ENCODE peak calls at places on chromosomes 7 and 10, in ten cellular contexts. I is gastrocnemius medialis, E is heart left ventricle, L is breast epithelium, B is endothelial cell of umbilical vein, Z is A549, W is esophagus squamous epithelium, D is IMR-90, T is ovary, F is stomach. N is an unnamed sample.

GRCh38 chr7:37495574-37496184 is 47.0 kb upstream of the ELMO1 start:
- DNase-seq in B (peak), W (no peak), E (no peak), I (no peak), Z (peak), F (no peak), T (no peak), L (no peak), D (peak), N (peak)

GRCh38 chr7:135597181-135597925 is 39.6 kb downstream of the NUP205 start:
- DNase-seq in W (no peak), T (no peak), D (peak), Z (no peak), L (no peak), I (no peak), F (no peak), B (no peak), E (no peak), N (no peak)

GRCh38 chr7:22332481-22332880 is 24.5 kb downstream of the RAPGEF5 start:
- DNase-seq in D (no peak), E (no peak), W (no peak), B (peak), Z (no peak), T (no peak), F (no peak), L (no peak), I (no peak), N (no peak)

GRCh38 chr10:119299531-119299930 is 92.2 kb downstream of the GRK5 start:
- DNase-seq in Z (no peak), D (no peak), E (peak), F (no peak), L (no peak), W (no peak), I (no peak), T (no peak), B (no peak), N (peak)

GRCh38 chr7:16978358-16979244 is 96.8 kb upstream of the AGR3 start:
- DNase-seq in W (no peak), D (peak), F (no peak), I (no peak), B (peak), Z (peak), T (no peak), L (no peak), E (no peak), N (no peak)

GRCh38 chr10:120999868-121000267 is 148.7 kb downstream of the WDR11 start:
- DNase-seq in L (no peak), W (no peak), I (no peak), E (no peak), D (no peak), F (no peak), B (no peak), T (no peak), Z (no peak), N (no peak)

GRCh38 chr10:71064413-71065118 is 147.8 kb upstream of the UNC5B start:
- DNase-seq in T (no peak), D (no peak), F (no peak), W (no peak), E (peak), Z (no peak), B (no peak), L (no peak), I (no peak), N (peak)

GRCh38 chr7:85068796-85069195 is 118.1 kb downstream of the SEMA3D start:
- DNase-seq in T (no peak), E (no peak), W (no peak), D (peak), I (no peak), L (no peak), Z (no peak), B (peak), F (no peak), N (no peak)

GRCh38 chr10:77251297-77252013 is 386.2 kb downstream of the KCNMA1 start:
- DNase-seq in E (no peak), B (peak), D (peak), Z (peak), F (peak), L (no peak), T (no peak), I (no peak), W (no peak), N (peak)

GRCh38 chr7:97075928-97076327 is 41.6 kb upstream of the SDHAF3 start:
- DNase-seq in E (no peak), B (no peak), L (no peak), Z (no peak), D (no peak), F (no peak), W (no peak), I (no peak), T (no peak), N (no peak)

GRCh38 chr10:77285529-77286182 is 352.0 kb downstream of the KCNMA1 start:
- DNase-seq in Z (no peak), T (no peak), F (no peak), I (no peak), L (no peak), E (no peak), W (no peak), B (no peak), D (no peak), N (no peak)

DNA sequence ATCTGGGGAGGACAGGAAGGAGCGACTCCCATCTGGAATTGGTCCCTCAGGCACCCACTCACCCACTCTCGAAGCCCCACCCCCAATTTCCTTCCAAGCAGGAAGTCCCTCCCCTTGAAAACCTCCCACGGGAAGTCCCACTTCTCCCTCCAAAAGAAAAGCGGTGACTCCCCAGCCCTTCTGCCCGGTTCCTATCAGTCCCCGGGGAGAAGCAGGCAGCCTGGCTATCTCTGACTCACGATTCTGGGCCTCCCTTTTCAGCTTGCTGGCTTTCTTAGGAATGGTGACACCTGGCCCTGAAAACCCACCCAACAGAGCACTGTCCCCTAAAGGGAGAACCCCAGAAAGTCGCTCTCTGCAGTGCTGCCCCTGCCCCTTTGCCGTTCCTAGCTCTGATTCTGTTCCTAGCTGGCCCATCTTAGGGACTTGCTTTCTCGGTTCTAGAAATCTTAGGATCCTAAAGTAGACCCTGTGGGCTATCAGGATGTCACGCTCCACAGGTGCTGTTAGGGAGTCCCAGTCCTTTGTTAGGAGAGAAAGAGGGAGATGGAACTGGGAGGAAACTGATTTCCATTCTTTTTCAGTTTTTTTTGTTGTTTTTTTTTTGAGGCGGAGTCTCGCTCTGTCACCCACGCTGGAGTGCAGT is 6.0 kb downstream of the TSC22D4 start:
- DNase-seq in L (no peak), B (no peak), Z (no peak), T (peak), F (no peak), I (no peak), E (peak), D (peak), W (no peak), N (peak)
- TF ChIP-seq POLR2A in L (no peak), B (no peak), Z (no peak), T (no peak), F (no peak), I (no peak), E (no peak), D (no peak), W (no peak), N (no peak)

GRCh38 chr7:154231732-154232131 is 179.5 kb downstream of the DPP6 start:
- DNase-seq in D (no peak), F (no peak), B (no peak), T (no peak), L (no peak), Z (no peak), I (no peak), W (no peak), E (no peak), N (peak)
- TF ChIP-seq POLR2A in D (no peak), F (no peak), B (no peak), T (no peak), L (no peak), Z (no peak), I (no peak), W (no peak), E (no peak), N (no peak)

GRCh38 chr7:56053379-56053778 is 1.8 kb downstream of the CCT6A start:
- DNase-seq in L (no peak), B (no peak), E (no peak), D (no peak), W (no peak), I (no peak), F (no peak), Z (no peak), T (no peak), N (no peak)

GRCh38 chr7:56048245-56048644 is 3.0 kb downstream of the PSPH start:
- DNase-seq in B (no peak), D (no peak), W (no peak), Z (no peak), E (no peak), F (no peak), T (no peak), I (no peak), L (no peak), N (no peak)

GRCh38 chr7:56053993-56054392 is 2.4 kb downstream of the CCT6A start:
- DNase-seq in T (no peak), B (no peak), Z (no peak), E (no peak), W (no peak), L (no peak), I (no peak), F (no peak), D (no peak), N (no peak)

GRCh38 chr7:56051053-56051338 is 248 bp downstream of the PSPH start:
- DNase-seq in W (no peak), L (peak), Z (no peak), T (no peak), D (no peak), B (no peak), F (no peak), I (no peak), E (no peak), N (no peak)

GRCh38 chr7:56051339-56052191 is at the start of the genes CCT6A and PSPH:
- DNase-seq in W (peak), Z (peak), E (peak), B (peak), T (peak), F (peak), I (peak), D (peak), L (peak), N (peak)
- TF ChIP-seq POLR2A in W (peak), Z (peak), E (peak), B (peak), T (peak), F (peak), I (peak), D (peak), L (peak), N (peak)

GRCh38 chr7:43876266-43876665 is 6.9 kb upstream of the MRPS24 start:
- DNase-seq in B (no peak), D (no peak), I (no peak), W (no peak), L (no peak), F (no peak), T (no peak), E (no peak), Z (no peak), N (no peak)
- TF ChIP-seq POLR2A in B (no peak), D (no peak), I (no peak), W (no peak), L (no peak), F (no peak), T (no peak), E (no peak), Z (no peak), N (no peak)

DNA sequence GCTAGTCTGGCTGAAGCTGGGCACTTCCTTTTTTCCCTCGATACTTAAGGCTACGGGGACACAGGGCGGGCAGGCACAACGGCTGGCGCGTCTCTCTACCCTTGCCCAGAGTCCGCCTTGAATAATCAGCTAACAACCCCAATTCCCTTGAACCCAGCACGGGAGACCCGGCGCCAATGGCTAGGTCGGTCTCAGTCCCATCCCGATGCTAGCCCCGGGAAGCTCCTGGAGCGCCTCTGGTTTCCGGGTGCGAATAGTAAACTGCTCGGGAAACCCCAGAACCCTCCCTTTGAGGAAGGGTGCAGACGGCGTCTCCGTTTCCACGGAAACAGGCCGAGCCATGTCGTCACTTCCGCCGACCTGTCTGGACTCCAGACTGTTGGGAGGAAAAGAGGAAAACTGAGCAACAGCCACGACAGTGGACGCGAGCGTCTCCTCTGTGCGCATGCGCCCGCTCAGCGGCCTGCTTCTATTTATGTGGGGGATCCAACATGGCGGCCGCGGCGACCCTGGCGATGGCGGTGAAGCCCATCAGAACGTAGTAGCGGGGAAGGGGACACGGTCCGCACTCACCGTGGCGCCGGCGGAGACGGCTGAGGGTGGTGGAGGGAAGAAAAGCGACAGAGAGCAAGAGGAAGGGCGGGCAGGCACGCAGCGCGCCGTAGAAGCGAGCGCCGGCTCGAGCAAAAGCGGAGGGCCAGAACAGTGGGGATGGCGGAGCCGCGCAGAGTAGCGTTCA is at the start of gene UBN2:
- DNase-seq in E (peak), B (peak), L (peak), T (peak), F (peak), W (peak), D (peak), I (peak), Z (peak), N (peak)
- TF ChIP-seq POLR2A in E (no peak), B (peak), L (peak), T (peak), F (no peak), W (peak), D (peak), I (peak), Z (peak), N (peak)

GRCh38 chr7:55018361-55019328 is at the start of gene EGFR:
- DNase-seq in T (peak), E (peak), I (peak), L (peak), Z (peak), W (no peak), F (peak), D (peak), B (peak), N (no peak)
- TF ChIP-seq POLR2A in T (peak), E (no peak), I (peak), L (no peak), Z (peak), W (peak), F (no peak), D (peak), B (no peak), N (no peak)

DNA sequence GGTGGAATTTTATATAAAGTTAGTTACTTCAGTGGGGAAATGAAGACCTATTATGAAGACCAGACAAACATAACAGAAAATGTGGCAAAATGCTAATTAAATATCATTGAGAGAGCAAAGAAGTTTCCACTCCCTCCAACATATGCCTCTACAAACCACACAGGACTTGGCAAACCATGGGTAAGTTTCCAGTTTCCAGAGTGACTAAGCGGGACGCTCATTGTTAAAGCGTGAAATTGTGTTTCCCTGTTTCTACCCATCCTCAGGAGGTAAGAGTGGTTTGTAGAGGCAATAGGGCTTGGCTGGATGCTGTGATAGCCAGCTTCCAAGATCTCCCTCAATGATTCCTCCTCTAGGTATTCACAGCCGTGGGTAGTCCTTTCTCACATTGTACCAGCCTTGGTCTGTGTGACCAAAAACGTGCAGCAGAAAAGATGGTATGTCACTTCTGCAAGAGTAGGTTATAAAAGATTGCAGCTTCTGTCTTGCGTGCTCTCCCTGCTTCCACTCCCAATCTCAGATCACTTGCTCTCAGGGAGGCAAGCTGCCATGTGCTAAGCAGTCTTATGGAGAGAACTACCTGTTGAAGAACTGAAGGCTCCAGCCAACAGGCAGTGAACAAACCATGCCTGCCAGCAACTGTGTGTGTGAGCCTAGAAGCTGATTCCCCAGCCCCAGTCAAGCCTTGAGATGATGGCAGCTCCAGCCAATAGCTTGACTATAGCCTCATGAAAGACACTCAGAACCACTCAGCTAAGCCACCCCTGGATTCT is 35.7 kb downstream of the CBX3 start:
- DNase-seq in W (no peak), L (no peak), E (no peak), I (no peak), B (no peak), D (no peak), F (no peak), Z (no peak), T (no peak), N (no peak)
- TF ChIP-seq POLR2A in W (no peak), L (no peak), E (no peak), I (no peak), B (no peak), D (no peak), F (no peak), Z (no peak), T (no peak), N (no peak)

GRCh38 chr10:104339469-104340098 is 1.3 kb upstream of the ITPRIP start:
- DNase-seq in F (peak), D (peak), T (peak), W (no peak), B (peak), I (peak), Z (no peak), L (no peak), E (peak), N (peak)

GRCh38 chr10:104340692-104341091 is 2.4 kb upstream of the ITPRIP start:
- DNase-seq in W (no peak), T (no peak), E (no peak), B (no peak), D (no peak), Z (no peak), F (no peak), L (no peak), I (no peak), N (peak)

GRCh38 chr10:104337527-104337984 is 709 bp downstream of the ITPRIP start:
- DNase-seq in T (peak), E (peak), I (no peak), L (no peak), F (no peak), B (peak), Z (peak), D (peak), W (no peak), N (peak)

GRCh38 chr10:104337985-104338735 is at the start of gene ITPRIP:
- DNase-seq in B (peak), Z (peak), L (no peak), F (peak), I (peak), E (peak), T (peak), D (peak), W (peak), N (peak)

DNA sequence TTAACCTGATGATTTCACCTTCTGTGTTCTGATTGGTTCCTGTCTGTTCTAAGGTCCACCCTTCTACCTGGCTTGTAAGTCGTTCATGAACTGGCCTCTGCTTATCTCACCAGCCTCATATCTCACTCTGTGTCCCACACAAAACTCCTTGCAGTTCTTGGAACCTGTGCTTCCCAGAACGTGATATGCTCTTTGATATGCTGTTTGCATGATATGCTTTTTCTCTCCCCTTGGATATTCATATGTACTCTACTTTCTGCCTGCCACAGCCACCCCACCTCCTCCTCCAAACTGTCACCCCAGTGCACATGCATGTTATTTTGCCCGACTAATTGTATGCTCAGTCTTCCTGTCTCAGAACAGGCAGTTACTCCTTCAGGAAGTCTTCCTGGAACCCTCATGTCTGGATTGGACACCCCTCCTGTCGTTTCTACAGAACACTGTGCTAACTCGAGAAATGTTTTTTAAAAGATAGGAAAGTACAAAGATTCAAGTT is 1.9 kb upstream of the ITPRIP start:
- DNase-seq in B (no peak), F (no peak), W (no peak), Z (no peak), E (no peak), T (peak), I (no peak), D (no peak), L (no peak), N (peak)
- TF ChIP-seq POLR2A in B (no peak), F (no peak), W (no peak), Z (no peak), E (no peak), T (no peak), I (no peak), D (no peak), L (no peak), N (peak)